ENCODE peak calls at places on chromosomes 13 and 19, in ten cellular contexts. One of them, this sample, is unnamed.

GRCh38 chr13:44692173-44692713 is 116.1 kb upstream of the TSC22D1 start:
- DNase-seq in stimulated activated CD8-positive, alpha-beta memory T cell treated with anti-CD3 and anti-CD28 coated beads, Interleukin-15, amount 100 ng/mL, for 1 hour: no peak
- DNase-seq in CD8-positive, alpha-beta memory T cell: no peak
- DNase-seq in RPMI8226: no peak
- DNase-seq in fibroblast of lung: peak; percentile 35
- DNase-seq in H1: no peak
- DNase-seq in NCI-H1105: no peak
- DNase-seq in amniotic stem cell: no peak
- DNase-seq in SK-N-MC: peak; percentile 20
- DNase-seq in endothelial cell: no peak
- DNase-seq in this sample: no peak

GRCh38 chr19:56949651-56950050 is 109.1 kb upstream of the PEG3 start:
- DNase-seq in stimulated activated CD8-positive, alpha-beta memory T cell treated with anti-CD3 and anti-CD28 coated beads, Interleukin-15, amount 100 ng/mL, for 1 hour: no peak
- DNase-seq in CD8-positive, alpha-beta memory T cell: no peak
- DNase-seq in RPMI8226: no peak
- DNase-seq in fibroblast of lung: no peak
- DNase-seq in H1: no peak
- DNase-seq in NCI-H1105: no peak
- DNase-seq in amniotic stem cell: no peak
- DNase-seq in SK-N-MC: no peak
- DNase-seq in endothelial cell: no peak
- DNase-seq in this sample: no peak

GRCh38 chr13:97386832-97387486 is 47.0 kb upstream of the RAP2A start:
- DNase-seq in stimulated activated CD8-positive, alpha-beta memory T cell treated with anti-CD3 and anti-CD28 coated beads, Interleukin-15, amount 100 ng/mL, for 1 hour: no peak
- DNase-seq in CD8-positive, alpha-beta memory T cell: peak; percentile 51
- DNase-seq in RPMI8226: no peak
- DNase-seq in fibroblast of lung: peak; percentile 5
- DNase-seq in H1: no peak
- DNase-seq in NCI-H1105: no peak
- DNase-seq in amniotic stem cell: no peak
- DNase-seq in SK-N-MC: no peak
- DNase-seq in endothelial cell: no peak
- DNase-seq in this sample: no peak

GRCh38 chr19:50889638-50890037 is 16.4 kb downstream of the KLK2 start:
- DNase-seq in stimulated activated CD8-positive, alpha-beta memory T cell treated with anti-CD3 and anti-CD28 coated beads, Interleukin-15, amount 100 ng/mL, for 1 hour: no peak
- DNase-seq in CD8-positive, alpha-beta memory T cell: no peak
- DNase-seq in RPMI8226: no peak
- DNase-seq in fibroblast of lung: no peak
- DNase-seq in H1: no peak
- DNase-seq in NCI-H1105: no peak
- DNase-seq in amniotic stem cell: no peak
- DNase-seq in SK-N-MC: no peak
- DNase-seq in endothelial cell: no peak
- DNase-seq in this sample: no peak

GRCh38 chr13:97953376-97953970 is at the start of gene IPO5:
- DNase-seq in stimulated activated CD8-positive, alpha-beta memory T cell treated with anti-CD3 and anti-CD28 coated beads, Interleukin-15, amount 100 ng/mL, for 1 hour: no peak
- DNase-seq in CD8-positive, alpha-beta memory T cell: no peak
- DNase-seq in RPMI8226: no peak
- DNase-seq in fibroblast of lung: peak; percentile 94
- DNase-seq in H1: no peak
- DNase-seq in NCI-H1105: no peak
- DNase-seq in amniotic stem cell: no peak
- DNase-seq in SK-N-MC: no peak
- DNase-seq in endothelial cell: no peak
- DNase-seq in this sample: no peak

GRCh38 chr13:36385471-36385870 is 39.3 kb upstream of the SPART start:
- DNase-seq in stimulated activated CD8-positive, alpha-beta memory T cell treated with anti-CD3 and anti-CD28 coated beads, Interleukin-15, amount 100 ng/mL, for 1 hour: no peak
- DNase-seq in CD8-positive, alpha-beta memory T cell: no peak
- DNase-seq in RPMI8226: no peak
- DNase-seq in fibroblast of lung: peak; percentile 58
- DNase-seq in H1: no peak
- DNase-seq in NCI-H1105: no peak
- DNase-seq in amniotic stem cell: no peak
- DNase-seq in SK-N-MC: no peak
- DNase-seq in endothelial cell: no peak
- DNase-seq in this sample: no peak

GRCh38 chr13:70703755-70704154 is 595.5 kb upstream of the KLHL1 start:
- DNase-seq in stimulated activated CD8-positive, alpha-beta memory T cell treated with anti-CD3 and anti-CD28 coated beads, Interleukin-15, amount 100 ng/mL, for 1 hour: no peak
- DNase-seq in CD8-positive, alpha-beta memory T cell: no peak
- DNase-seq in RPMI8226: no peak
- DNase-seq in fibroblast of lung: peak; percentile 18
- DNase-seq in H1: no peak
- DNase-seq in NCI-H1105: no peak
- DNase-seq in amniotic stem cell: no peak
- DNase-seq in SK-N-MC: no peak
- DNase-seq in endothelial cell: no peak
- DNase-seq in this sample: no peak

GRCh38 chr13:35785563-35786327 is 309.3 kb upstream of the MAB21L1 start:
- DNase-seq in stimulated activated CD8-positive, alpha-beta memory T cell treated with anti-CD3 and anti-CD28 coated beads, Interleukin-15, amount 100 ng/mL, for 1 hour: no peak
- DNase-seq in CD8-positive, alpha-beta memory T cell: no peak
- DNase-seq in RPMI8226: no peak
- DNase-seq in fibroblast of lung: no peak
- DNase-seq in H1: no peak
- DNase-seq in NCI-H1105: peak; percentile 37
- DNase-seq in amniotic stem cell: no peak
- DNase-seq in SK-N-MC: no peak
- DNase-seq in endothelial cell: no peak
- DNase-seq in this sample: no peak

GRCh38 chr19:16233081-16233776 is 35.5 kb downstream of the AP1M1 start:
- DNase-seq in stimulated activated CD8-positive, alpha-beta memory T cell treated with anti-CD3 and anti-CD28 coated beads, Interleukin-15, amount 100 ng/mL, for 1 hour: no peak
- DNase-seq in CD8-positive, alpha-beta memory T cell: no peak
- DNase-seq in RPMI8226: no peak
- DNase-seq in fibroblast of lung: no peak
- DNase-seq in H1: no peak
- DNase-seq in NCI-H1105: no peak
- DNase-seq in amniotic stem cell: no peak
- DNase-seq in SK-N-MC: no peak
- DNase-seq in endothelial cell: no peak
- DNase-seq in this sample: no peak

GRCh38 chr13:94997126-94997525 is 284.8 kb upstream of the SOX21 start:
- DNase-seq in stimulated activated CD8-positive, alpha-beta memory T cell treated with anti-CD3 and anti-CD28 coated beads, Interleukin-15, amount 100 ng/mL, for 1 hour: no peak
- DNase-seq in CD8-positive, alpha-beta memory T cell: no peak
- DNase-seq in RPMI8226: no peak
- DNase-seq in fibroblast of lung: no peak
- DNase-seq in H1: no peak
- DNase-seq in NCI-H1105: no peak
- DNase-seq in amniotic stem cell: no peak
- DNase-seq in SK-N-MC: no peak
- DNase-seq in endothelial cell: no peak
- DNase-seq in this sample: no peak

GRCh38 chr19:19822148-19822429 is 539 bp upstream of the ZNF506 start:
- DNase-seq in stimulated activated CD8-positive, alpha-beta memory T cell treated with anti-CD3 and anti-CD28 coated beads, Interleukin-15, amount 100 ng/mL, for 1 hour: no peak
- DNase-seq in CD8-positive, alpha-beta memory T cell: no peak
- DNase-seq in RPMI8226: no peak
- DNase-seq in fibroblast of lung: no peak
- DNase-seq in H1: no peak
- DNase-seq in NCI-H1105: no peak
- DNase-seq in amniotic stem cell: no peak
- DNase-seq in SK-N-MC: no peak
- DNase-seq in endothelial cell: no peak
- DNase-seq in this sample: no peak

GRCh38 chr19:48501446-48501960 is 10.1 kb downstream of the LMTK3 start:
- DNase-seq in stimulated activated CD8-positive, alpha-beta memory T cell treated with anti-CD3 and anti-CD28 coated beads, Interleukin-15, amount 100 ng/mL, for 1 hour: no peak
- DNase-seq in CD8-positive, alpha-beta memory T cell: no peak
- DNase-seq in RPMI8226: peak; percentile 93
- DNase-seq in fibroblast of lung: no peak
- DNase-seq in H1: peak; percentile 90
- DNase-seq in NCI-H1105: peak; percentile 96
- DNase-seq in amniotic stem cell: no peak
- DNase-seq in SK-N-MC: no peak
- DNase-seq in endothelial cell: no peak
- DNase-seq in this sample: no peak

GRCh38 chr19:47310819-47311218 is 1.2 kb downstream of the C5AR1 start:
- DNase-seq in stimulated activated CD8-positive, alpha-beta memory T cell treated with anti-CD3 and anti-CD28 coated beads, Interleukin-15, amount 100 ng/mL, for 1 hour: no peak
- DNase-seq in CD8-positive, alpha-beta memory T cell: no peak
- DNase-seq in RPMI8226: peak; percentile 79
- DNase-seq in fibroblast of lung: no peak
- DNase-seq in H1: no peak
- DNase-seq in NCI-H1105: peak; percentile 78
- DNase-seq in amniotic stem cell: no peak
- DNase-seq in SK-N-MC: no peak
- DNase-seq in endothelial cell: no peak
- DNase-seq in this sample: no peak

GRCh38 chr19:9498183-9498902 is at the start of gene ZNF560:
- DNase-seq in stimulated activated CD8-positive, alpha-beta memory T cell treated with anti-CD3 and anti-CD28 coated beads, Interleukin-15, amount 100 ng/mL, for 1 hour: no peak
- DNase-seq in CD8-positive, alpha-beta memory T cell: no peak
- DNase-seq in RPMI8226: peak; percentile 46
- DNase-seq in fibroblast of lung: peak; percentile 21
- DNase-seq in H1: peak; percentile 49
- DNase-seq in NCI-H1105: no peak
- DNase-seq in amniotic stem cell: no peak
- DNase-seq in SK-N-MC: no peak
- DNase-seq in endothelial cell: no peak
- DNase-seq in this sample: no peak

This sample was measured in central memory CD8-positive, alpha-beta T cell.